ENCODE peak calls at places on chromosomes 6 and 20, in eight cellular contexts. A is SK-N-SH, E is HepG2, X is IMR-90, J is MM.1S, H is OCI-LY7, N is fibroblast of lung, O is GM23338. B is an unnamed sample.

GRCh38 chr6:113050979-113051378 is 703.8 kb downstream of the RFPL4B start:
- DNase-seq in H (no peak), O (peak), X (no peak), N (no peak), A (peak), E (no peak), J (no peak), B (no peak)

GRCh38 chr20:15561707-15562106 is 1011.5 kb downstream of the KIF16B start:
- DNase-seq in N (no peak), H (no peak), A (peak), J (no peak), E (no peak), O (peak), X (no peak), B (peak)

GRCh38 chr20:50366270-50367103 is 143.7 kb upstream of the PTPN1 start:
- DNase-seq in A (peak), E (peak), X (peak), J (peak), N (peak), O (no peak), H (no peak), B (peak)

GRCh38 chr6:109340811-109341210 is 41.5 kb downstream of the CD164 start:
- DNase-seq in J (no peak), H (no peak), E (no peak), A (no peak), X (no peak), N (no peak), O (no peak), B (no peak)

GRCh38 chr6:7914311-7914710 is 3.7 kb upstream of the TXNDC5 start:
- DNase-seq in E (no peak), A (no peak), J (no peak), X (no peak), N (no peak), H (peak), O (no peak), B (no peak)

GRCh38 chr6:106617302-106617701 is 12.0 kb downstream of the RTN4IP1 start:
- DNase-seq in X (no peak), A (no peak), J (no peak), H (no peak), O (no peak), E (no peak), N (no peak), B (no peak)

GRCh38 chr20:54197621-54198604 is 10.0 kb upstream of the PFDN4 start:
- DNase-seq in X (peak), H (peak), O (peak), N (peak), E (peak), A (no peak), J (peak), B (peak)

GRCh38 chr6:132253211-132253610 is 148.1 kb downstream of the MOXD1 start:
- DNase-seq in E (no peak), H (no peak), A (no peak), J (no peak), X (no peak), N (no peak), O (no peak), B (no peak)

GRCh38 chr6:73675466-73676098 is 20.4 kb upstream of the CD109 start:
- DNase-seq in A (peak), J (peak), H (peak), E (peak), N (peak), X (peak), O (peak), B (peak)

GRCh38 chr20:53960586-53961386 is 109.6 kb downstream of the BCAS1 start:
- DNase-seq in N (no peak), O (no peak), J (no peak), A (no peak), X (no peak), E (no peak), H (no peak), B (no peak)

GRCh38 chr6:48747040-48747439 is 636.0 kb upstream of the PTCHD4 start:
- DNase-seq in E (no peak), N (peak), H (no peak), O (no peak), X (peak), A (no peak), J (no peak), B (no peak)

GRCh38 chr20:47357296-47358051 is 975 bp upstream of the ZMYND8 start:
- DNase-seq in E (peak), N (peak), X (peak), H (peak), A (peak), O (peak), J (peak), B (peak)

GRCh38 chr6:164243012-164243610 is 828.6 kb downstream of the QKI start:
- DNase-seq in O (no peak), H (no peak), X (no peak), N (no peak), A (no peak), J (no peak), E (no peak), B (no peak)

GRCh38 chr6:164243949-164244348 is 829.4 kb downstream of the QKI start:
- DNase-seq in A (no peak), J (no peak), X (no peak), O (no peak), H (no peak), E (no peak), N (no peak), B (no peak)

GRCh38 chr6:164252260-164252659 is 837.7 kb downstream of the QKI start:
- DNase-seq in X (no peak), E (no peak), H (no peak), A (no peak), J (no peak), O (no peak), N (no peak), B (no peak)

GRCh38 chr6:164246082-164246481 is 831.6 kb downstream of the QKI start:
- DNase-seq in H (no peak), E (no peak), J (no peak), O (no peak), N (no peak), X (no peak), A (no peak), B (no peak)

GRCh38 chr6:164247106-164247505 is 832.6 kb downstream of the QKI start:
- DNase-seq in E (no peak), J (no peak), H (no peak), O (no peak), X (no peak), A (no peak), N (no peak), B (no peak)
- H3K27ac ChIP-seq in E (no peak), J (no peak), H (no peak), O (no peak), X (no peak), A (no peak), N (no peak), B (no peak)

DNA sequence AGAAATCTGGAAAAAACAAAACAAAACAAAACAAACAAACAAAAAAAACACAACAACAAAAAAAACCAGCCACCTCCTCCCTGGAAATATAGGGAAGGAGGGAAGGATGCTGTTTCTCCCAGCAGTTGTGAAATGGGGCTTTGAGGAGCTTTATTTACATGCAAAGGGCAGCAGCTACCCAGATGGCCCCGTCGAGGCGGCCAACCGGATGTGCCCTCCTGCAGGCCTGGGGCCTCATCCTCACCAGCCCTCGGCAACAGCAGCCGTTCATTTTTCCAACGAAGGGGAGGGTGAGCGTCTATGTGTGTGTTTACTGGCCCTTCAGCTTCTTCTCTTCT is 56.6 kb downstream of the FAM50B start:
- DNase-seq in H (no peak), E (peak), J (no peak), X (no peak), A (peak), O (peak), N (peak), B (no peak)
- H2AFZ ChIP-seq in H (no peak), E (no peak), J (no peak), X (peak), A (no peak), O (peak), N (peak), B (no peak)

DNA sequence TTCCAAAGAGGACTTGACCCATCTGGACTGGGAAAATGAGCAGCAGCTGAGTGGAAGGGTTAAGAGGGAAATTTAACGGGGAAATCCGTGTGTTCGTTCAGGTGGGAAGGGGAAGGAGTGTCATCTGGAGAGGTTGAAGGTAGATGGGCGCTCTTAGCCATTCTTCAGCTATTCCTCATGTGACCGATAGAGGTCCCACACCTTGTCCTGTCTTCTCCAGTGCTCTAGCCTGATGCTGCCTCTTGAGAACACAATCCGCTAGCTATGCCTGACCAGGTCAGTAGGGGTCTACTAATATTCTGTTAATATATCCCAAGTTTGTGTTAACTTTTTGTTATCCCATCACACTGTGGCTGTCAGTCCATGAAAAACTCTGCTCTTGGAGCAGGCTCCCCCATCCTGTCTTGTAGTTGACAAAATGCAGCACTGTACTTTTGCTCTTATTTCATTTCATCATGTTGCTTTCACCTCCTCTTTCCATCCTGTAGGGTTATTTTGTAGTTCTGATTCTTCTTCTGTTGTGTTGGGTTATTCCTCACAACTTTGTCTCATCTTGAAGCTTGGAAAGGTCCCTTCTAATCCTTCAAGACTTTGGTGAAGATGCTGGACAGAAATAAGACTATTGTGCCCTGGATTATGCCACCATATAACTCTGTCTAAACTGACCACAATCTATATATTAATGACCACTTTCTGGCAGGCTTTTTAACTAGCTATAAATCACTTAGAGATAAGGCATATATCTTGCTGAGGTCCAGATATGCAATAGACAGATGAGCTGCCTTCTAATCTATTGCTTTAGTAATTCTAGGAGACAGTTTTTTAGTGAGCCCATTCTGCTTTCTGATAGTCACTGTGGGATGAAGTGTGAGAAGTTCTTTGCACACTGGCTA is 123.4 kb upstream of the SUPT3H start:
- DNase-seq in N (no peak), J (no peak), X (no peak), E (peak), A (peak), O (peak), H (peak), B (peak)
- TF ChIP-seq CTCF in N (peak), J (peak), X (no peak), E (peak), A (peak), O (peak), H (peak), B (no peak)

GRCh38 chr6:52820198-52820597 is 16.6 kb upstream of the GSTA1 start:
- DNase-seq in E (no peak), N (peak), O (no peak), A (no peak), X (peak), H (no peak), J (no peak), B (no peak)
- H3K27ac ChIP-seq in E (no peak), N (no peak), O (no peak), A (no peak), X (no peak), H (no peak), J (no peak), B (no peak)

GRCh38 chr6:14616611-14617010 is 499.0 kb downstream of the CD83 start:
- DNase-seq in X (no peak), A (no peak), H (no peak), O (no peak), N (no peak), J (no peak), E (no peak), B (no peak)
- H2AFZ ChIP-seq in X (no peak), A (no peak), H (no peak), O (no peak), N (no peak), J (no peak), E (no peak), B (no peak)

GRCh38 chr20:42204261-42204660 is 586.1 kb upstream of the CHD6 start:
- DNase-seq in H (no peak), J (no peak), A (peak), O (no peak), E (peak), X (no peak), N (no peak), B (peak)
- TF ChIP-seq CTCF in H (peak), J (peak), A (no peak), O (no peak), E (peak), X (no peak), N (no peak), B (peak)

GRCh38 chr6:2042951-2043648 is 202.3 kb downstream of the GMDS start:
- DNase-seq in J (no peak), A (no peak), H (no peak), N (no peak), X (no peak), E (no peak), O (no peak), B (no peak)
- H3K27ac ChIP-seq in J (no peak), A (no peak), H (no peak), N (no peak), X (no peak), E (no peak), O (no peak), B (no peak)

GRCh38 chr6:25052181-25052580 is 116.4 kb upstream of the RIPOR2 start:
- DNase-seq in A (no peak), J (no peak), X (no peak), H (no peak), N (no peak), O (no peak), E (no peak), B (no peak)

GRCh38 chr6:25056130-25056529 is 120.4 kb upstream of the RIPOR2 start:
- DNase-seq in J (no peak), H (peak), A (no peak), X (no peak), E (no peak), N (no peak), O (no peak), B (no peak)

GRCh38 chr6:25051083-25051482 is 115.3 kb upstream of the RIPOR2 start:
- DNase-seq in O (no peak), J (no peak), A (no peak), N (no peak), H (no peak), E (no peak), X (no peak), B (no peak)

GRCh38 chr6:25054469-25054868 is 118.7 kb upstream of the RIPOR2 start:
- DNase-seq in N (peak), A (no peak), X (peak), E (no peak), H (no peak), O (no peak), J (no peak), B (no peak)

DNA sequence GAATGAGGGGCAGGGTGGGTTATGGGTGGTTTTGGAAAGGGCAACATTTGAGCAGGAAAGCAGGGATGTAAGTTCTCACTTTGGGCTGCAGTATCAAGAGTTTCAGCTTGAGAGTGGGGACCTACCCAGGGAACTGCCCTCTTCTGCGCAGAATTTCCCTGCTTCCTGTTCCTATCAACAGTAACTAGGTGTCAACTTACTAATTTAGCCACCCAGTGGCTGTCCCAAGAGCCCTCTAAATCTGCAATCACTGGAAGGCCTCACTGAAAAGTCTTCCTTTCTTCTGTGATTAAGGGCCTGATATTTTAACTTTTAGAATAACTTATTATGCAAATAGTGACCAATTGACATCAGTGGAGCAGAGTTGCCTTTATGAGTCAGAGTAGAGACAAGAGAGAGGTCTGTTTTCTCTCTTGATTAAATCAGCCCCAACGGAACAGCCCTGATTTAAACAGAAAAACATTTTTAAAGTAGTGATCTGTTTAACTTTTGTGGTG is 118.2 kb upstream of the RIPOR2 start:
- DNase-seq in O (no peak), H (no peak), X (peak), N (peak), E (no peak), J (no peak), A (no peak), B (no peak)
- H2AFZ ChIP-seq in O (peak), H (peak), X (peak), N (no peak), E (no peak), J (no peak), A (peak), B (no peak)